ENCODE peak calls at places on chromosomes 2 and 18, in five cellular contexts. One of them, this sample, is unnamed.

GRCh38 chr18:7259482-7259881 is 28.6 kb downstream of the LRRC30 start:
- DNase-seq in endodermal cell: no peak
- DNase-seq in activated CD8-positive, alpha-beta memory T cell treated with anti-CD3 and anti-CD28 coated beads, Interleukin-2, amount 50 U/mL, for 4 hours: no peak
- DNase-seq in activated T-helper 1 cell treated with anti-CD3 and anti-CD28 coated beads, Interleukin-2, amount 50 U/mL, for 16 hours: no peak
- DNase-seq in fibroblast of lung: no peak
- DNase-seq in this sample: no peak

GRCh38 chr2:5590836-5591235 is 101.3 kb upstream of the SOX11 start:
- DNase-seq in endodermal cell: no peak
- DNase-seq in activated CD8-positive, alpha-beta memory T cell treated with anti-CD3 and anti-CD28 coated beads, Interleukin-2, amount 50 U/mL, for 4 hours: no peak
- DNase-seq in activated T-helper 1 cell treated with anti-CD3 and anti-CD28 coated beads, Interleukin-2, amount 50 U/mL, for 16 hours: no peak
- DNase-seq in fibroblast of lung: no peak
- DNase-seq in this sample: no peak

GRCh38 chr2:54099834-54100595 is 15.4 kb upstream of the ACYP2 start:
- DNase-seq in endodermal cell: no peak
- DNase-seq in activated CD8-positive, alpha-beta memory T cell treated with anti-CD3 and anti-CD28 coated beads, Interleukin-2, amount 50 U/mL, for 4 hours: no peak
- DNase-seq in activated T-helper 1 cell treated with anti-CD3 and anti-CD28 coated beads, Interleukin-2, amount 50 U/mL, for 16 hours: no peak
- DNase-seq in fibroblast of lung: no peak
- DNase-seq in this sample: no peak

GRCh38 chr2:157460384-157460837 is 16.5 kb upstream of the CYTIP start:
- DNase-seq in endodermal cell: no peak
- DNase-seq in activated CD8-positive, alpha-beta memory T cell treated with anti-CD3 and anti-CD28 coated beads, Interleukin-2, amount 50 U/mL, for 4 hours: no peak
- DNase-seq in activated T-helper 1 cell treated with anti-CD3 and anti-CD28 coated beads, Interleukin-2, amount 50 U/mL, for 16 hours: no peak
- DNase-seq in fibroblast of lung: no peak
- DNase-seq in this sample: no peak

GRCh38 chr18:75687626-75688025 is 260.1 kb upstream of the SMIM21 start:
- DNase-seq in endodermal cell: no peak
- DNase-seq in activated CD8-positive, alpha-beta memory T cell treated with anti-CD3 and anti-CD28 coated beads, Interleukin-2, amount 50 U/mL, for 4 hours: no peak
- DNase-seq in activated T-helper 1 cell treated with anti-CD3 and anti-CD28 coated beads, Interleukin-2, amount 50 U/mL, for 16 hours: no peak
- DNase-seq in fibroblast of lung: peak
- DNase-seq in this sample: no peak

GRCh38 chr2:201923991-201924390 is 109.7 kb upstream of the FZD7 start:
- DNase-seq in endodermal cell: peak
- DNase-seq in activated CD8-positive, alpha-beta memory T cell treated with anti-CD3 and anti-CD28 coated beads, Interleukin-2, amount 50 U/mL, for 4 hours: no peak
- DNase-seq in activated T-helper 1 cell treated with anti-CD3 and anti-CD28 coated beads, Interleukin-2, amount 50 U/mL, for 16 hours: no peak
- DNase-seq in fibroblast of lung: no peak
- DNase-seq in this sample: no peak

GRCh38 chr2:30162821-30163220 is 16.0 kb downstream of the YPEL5 start:
- DNase-seq in endodermal cell: no peak
- DNase-seq in activated CD8-positive, alpha-beta memory T cell treated with anti-CD3 and anti-CD28 coated beads, Interleukin-2, amount 50 U/mL, for 4 hours: no peak
- DNase-seq in activated T-helper 1 cell treated with anti-CD3 and anti-CD28 coated beads, Interleukin-2, amount 50 U/mL, for 16 hours: no peak
- DNase-seq in fibroblast of lung: no peak
- DNase-seq in this sample: no peak

GRCh38 chr2:145984541-145984940 is 1464.6 kb upstream of the ZEB2 start:
- DNase-seq in endodermal cell: no peak
- DNase-seq in activated CD8-positive, alpha-beta memory T cell treated with anti-CD3 and anti-CD28 coated beads, Interleukin-2, amount 50 U/mL, for 4 hours: no peak
- DNase-seq in activated T-helper 1 cell treated with anti-CD3 and anti-CD28 coated beads, Interleukin-2, amount 50 U/mL, for 16 hours: no peak
- DNase-seq in fibroblast of lung: peak
- DNase-seq in this sample: no peak

GRCh38 chr18:42274488-42275137 is 319.6 kb downstream of the PIK3C3 start:
- DNase-seq in endodermal cell: peak
- DNase-seq in activated CD8-positive, alpha-beta memory T cell treated with anti-CD3 and anti-CD28 coated beads, Interleukin-2, amount 50 U/mL, for 4 hours: no peak
- DNase-seq in activated T-helper 1 cell treated with anti-CD3 and anti-CD28 coated beads, Interleukin-2, amount 50 U/mL, for 16 hours: no peak
- DNase-seq in fibroblast of lung: peak
- DNase-seq in this sample: no peak

GRCh38 chr18:5475252-5475651 is 68.5 kb downstream of the EPB41L3 start:
- DNase-seq in endodermal cell: no peak
- DNase-seq in activated CD8-positive, alpha-beta memory T cell treated with anti-CD3 and anti-CD28 coated beads, Interleukin-2, amount 50 U/mL, for 4 hours: no peak
- DNase-seq in activated T-helper 1 cell treated with anti-CD3 and anti-CD28 coated beads, Interleukin-2, amount 50 U/mL, for 16 hours: no peak
- DNase-seq in fibroblast of lung: no peak
- DNase-seq in this sample: no peak

GRCh38 chr18:57542801-57543427 is 43.6 kb downstream of the FECH start:
- DNase-seq in endodermal cell: peak
- DNase-seq in activated CD8-positive, alpha-beta memory T cell treated with anti-CD3 and anti-CD28 coated beads, Interleukin-2, amount 50 U/mL, for 4 hours: no peak
- DNase-seq in activated T-helper 1 cell treated with anti-CD3 and anti-CD28 coated beads, Interleukin-2, amount 50 U/mL, for 16 hours: no peak
- DNase-seq in fibroblast of lung: peak
- DNase-seq in this sample: no peak

GRCh38 chr2:148252646-148253045 is 231.8 kb downstream of the MBD5 start:
- DNase-seq in endodermal cell: no peak
- DNase-seq in activated CD8-positive, alpha-beta memory T cell treated with anti-CD3 and anti-CD28 coated beads, Interleukin-2, amount 50 U/mL, for 4 hours: no peak
- DNase-seq in activated T-helper 1 cell treated with anti-CD3 and anti-CD28 coated beads, Interleukin-2, amount 50 U/mL, for 16 hours: no peak
- DNase-seq in fibroblast of lung: no peak
- DNase-seq in this sample: no peak

GRCh38 chr2:133362061-133362476 is 206.2 kb downstream of the NCKAP5 start:
- DNase-seq in endodermal cell: no peak
- DNase-seq in activated CD8-positive, alpha-beta memory T cell treated with anti-CD3 and anti-CD28 coated beads, Interleukin-2, amount 50 U/mL, for 4 hours: no peak
- DNase-seq in activated T-helper 1 cell treated with anti-CD3 and anti-CD28 coated beads, Interleukin-2, amount 50 U/mL, for 16 hours: no peak
- DNase-seq in fibroblast of lung: peak
- DNase-seq in this sample: peak

GRCh38 chr2:95056461-95057459 is 31.3 kb downstream of the MAL start:
- DNase-seq in endodermal cell: no peak
- DNase-seq in activated CD8-positive, alpha-beta memory T cell treated with anti-CD3 and anti-CD28 coated beads, Interleukin-2, amount 50 U/mL, for 4 hours: no peak
- DNase-seq in activated T-helper 1 cell treated with anti-CD3 and anti-CD28 coated beads, Interleukin-2, amount 50 U/mL, for 16 hours: no peak
- DNase-seq in fibroblast of lung: peak
- DNase-seq in this sample: no peak

GRCh38 chr18:45106331-45106774 is 425.7 kb downstream of the SETBP1 start:
- DNase-seq in endodermal cell: no peak
- DNase-seq in activated CD8-positive, alpha-beta memory T cell treated with anti-CD3 and anti-CD28 coated beads, Interleukin-2, amount 50 U/mL, for 4 hours: no peak
- DNase-seq in activated T-helper 1 cell treated with anti-CD3 and anti-CD28 coated beads, Interleukin-2, amount 50 U/mL, for 16 hours: no peak
- DNase-seq in fibroblast of lung: peak
- DNase-seq in this sample: no peak

GRCh38 chr2:54227798-54228197 is 28.2 kb downstream of the TSPYL6 start:
- DNase-seq in endodermal cell: no peak
- DNase-seq in activated CD8-positive, alpha-beta memory T cell treated with anti-CD3 and anti-CD28 coated beads, Interleukin-2, amount 50 U/mL, for 4 hours: no peak
- DNase-seq in activated T-helper 1 cell treated with anti-CD3 and anti-CD28 coated beads, Interleukin-2, amount 50 U/mL, for 16 hours: no peak
- DNase-seq in fibroblast of lung: no peak
- DNase-seq in this sample: no peak

GRCh38 chr2:88671786-88672427 is 19.6 kb upstream of the RPIA start:
- DNase-seq in endodermal cell: peak
- DNase-seq in activated CD8-positive, alpha-beta memory T cell treated with anti-CD3 and anti-CD28 coated beads, Interleukin-2, amount 50 U/mL, for 4 hours: no peak
- DNase-seq in activated T-helper 1 cell treated with anti-CD3 and anti-CD28 coated beads, Interleukin-2, amount 50 U/mL, for 16 hours: no peak
- DNase-seq in fibroblast of lung: peak
- DNase-seq in this sample: peak

GRCh38 chr2:187547353-187547979 is 6.8 kb downstream of the TFPI start:
- DNase-seq in endodermal cell: peak
- DNase-seq in activated CD8-positive, alpha-beta memory T cell treated with anti-CD3 and anti-CD28 coated beads, Interleukin-2, amount 50 U/mL, for 4 hours: no peak
- DNase-seq in activated T-helper 1 cell treated with anti-CD3 and anti-CD28 coated beads, Interleukin-2, amount 50 U/mL, for 16 hours: no peak
- DNase-seq in fibroblast of lung: peak
- DNase-seq in this sample: peak

GRCh38 chr2:191869178-191869577 is 22.3 kb upstream of the CAVIN2 start:
- DNase-seq in endodermal cell: peak
- DNase-seq in activated CD8-positive, alpha-beta memory T cell treated with anti-CD3 and anti-CD28 coated beads, Interleukin-2, amount 50 U/mL, for 4 hours: no peak
- DNase-seq in activated T-helper 1 cell treated with anti-CD3 and anti-CD28 coated beads, Interleukin-2, amount 50 U/mL, for 16 hours: no peak
- DNase-seq in fibroblast of lung: peak
- DNase-seq in this sample: no peak

GRCh38 chr2:231191896-231192872 is 6.2 kb upstream of the ARMC9 start:
- DNase-seq in endodermal cell: peak
- DNase-seq in activated CD8-positive, alpha-beta memory T cell treated with anti-CD3 and anti-CD28 coated beads, Interleukin-2, amount 50 U/mL, for 4 hours: no peak
- DNase-seq in activated T-helper 1 cell treated with anti-CD3 and anti-CD28 coated beads, Interleukin-2, amount 50 U/mL, for 16 hours: no peak
- DNase-seq in fibroblast of lung: peak
- DNase-seq in this sample: peak

GRCh38 chr2:60989256-60989655 is 28.3 kb upstream of the PEX13 start:
- DNase-seq in endodermal cell: no peak
- DNase-seq in activated CD8-positive, alpha-beta memory T cell treated with anti-CD3 and anti-CD28 coated beads, Interleukin-2, amount 50 U/mL, for 4 hours: no peak
- DNase-seq in activated T-helper 1 cell treated with anti-CD3 and anti-CD28 coated beads, Interleukin-2, amount 50 U/mL, for 16 hours: no peak
- DNase-seq in fibroblast of lung: no peak
- DNase-seq in this sample: no peak

GRCh38 chr2:70516596-70516995 is 37.0 kb downstream of the TGFA start:
- DNase-seq in endodermal cell: peak
- DNase-seq in activated CD8-positive, alpha-beta memory T cell treated with anti-CD3 and anti-CD28 coated beads, Interleukin-2, amount 50 U/mL, for 4 hours: no peak
- DNase-seq in activated T-helper 1 cell treated with anti-CD3 and anti-CD28 coated beads, Interleukin-2, amount 50 U/mL, for 16 hours: no peak
- DNase-seq in fibroblast of lung: peak
- DNase-seq in this sample: peak

GRCh38 chr2:71477231-71477681 is 23.9 kb downstream of the DYSF start:
- DNase-seq in endodermal cell: no peak
- DNase-seq in activated CD8-positive, alpha-beta memory T cell treated with anti-CD3 and anti-CD28 coated beads, Interleukin-2, amount 50 U/mL, for 4 hours: no peak
- DNase-seq in activated T-helper 1 cell treated with anti-CD3 and anti-CD28 coated beads, Interleukin-2, amount 50 U/mL, for 16 hours: no peak
- DNase-seq in fibroblast of lung: no peak
- DNase-seq in this sample: no peak

GRCh38 chr2:232886632-232887031 is 16.6 kb downstream of the SNORC start:
- DNase-seq in endodermal cell: no peak
- DNase-seq in activated CD8-positive, alpha-beta memory T cell treated with anti-CD3 and anti-CD28 coated beads, Interleukin-2, amount 50 U/mL, for 4 hours: no peak
- DNase-seq in activated T-helper 1 cell treated with anti-CD3 and anti-CD28 coated beads, Interleukin-2, amount 50 U/mL, for 16 hours: no peak
- DNase-seq in fibroblast of lung: no peak
- DNase-seq in this sample: no peak

GRCh38 chr2:675982-676646 is 1.1 kb downstream of the TMEM18 start:
- DNase-seq in endodermal cell: peak
- DNase-seq in activated CD8-positive, alpha-beta memory T cell treated with anti-CD3 and anti-CD28 coated beads, Interleukin-2, amount 50 U/mL, for 4 hours: peak
- DNase-seq in activated T-helper 1 cell treated with anti-CD3 and anti-CD28 coated beads, Interleukin-2, amount 50 U/mL, for 16 hours: peak
- DNase-seq in fibroblast of lung: peak
- DNase-seq in this sample: peak

GRCh38 chr2:36902385-36903120 is 63.8 kb downstream of the STRN start:
- DNase-seq in endodermal cell: no peak
- DNase-seq in activated CD8-positive, alpha-beta memory T cell treated with anti-CD3 and anti-CD28 coated beads, Interleukin-2, amount 50 U/mL, for 4 hours: no peak
- DNase-seq in activated T-helper 1 cell treated with anti-CD3 and anti-CD28 coated beads, Interleukin-2, amount 50 U/mL, for 16 hours: no peak
- DNase-seq in fibroblast of lung: no peak
- DNase-seq in this sample: no peak

This sample was measured in hepatic stellate cell.